ENCODE peak calls at places on chromosome 12, in seven cellular contexts. Y is tibial nerve, L is ovary, V is K562, A is sigmoid colon, J is stomach, Q is A549. I is an unnamed sample.
A peak's percentile ranks its signal among the peaks of the same experiment; 100 is the strongest.

GRCh38 chr12:20212036-20212435 is 156.3 kb upstream of the PDE3A start:
- DNase-seq in V (no peak), A (no peak), J (no peak), L (no peak), Y (no peak), Q (no peak), I (no peak)

GRCh38 chr12:13386269-13387039 is 189.9 kb downstream of the EMP1 start:
- DNase-seq in A (no peak), Y (no peak), V (no peak), J (no peak), L (no peak), Q (no peak), I (no peak)

GRCh38 chr12:71626098-71626497 is 37.5 kb downstream of the ZFC3H1 start:
- DNase-seq in L (no peak), Y (no peak), Q (no peak), J (no peak), V (no peak), A (no peak), I (no peak)

GRCh38 chr12:34625116-34625515 is 602.8 kb downstream of the ALG10 start:
- DNase-seq in Q (no peak), A (no peak), J (no peak), Y (no peak), L (no peak), V (no peak), I (no peak)

GRCh38 chr12:102423447-102423846 is 56.9 kb downstream of the IGF1 start:
- DNase-seq in J (no peak), L (no peak), Y (no peak), A (no peak), V (no peak), Q (no peak), I (no peak)

GRCh38 chr12:114547636-114548035 is 136.3 kb downstream of the TBX3 start:
- DNase-seq in J (no peak), Y (no peak), V (no peak), L (no peak), A (no peak), Q (no peak), I (no peak)

GRCh38 chr12:42234970-42235369 is 3.1 kb downstream of the YAF2 start:
- DNase-seq in A (no peak), J (no peak), Q (no peak), V (no peak), Y (no peak), L (no peak), I (no peak)

GRCh38 chr12:104938371-104938770 is 19.7 kb downstream of the SLC41A2 start:
- DNase-seq in V (no peak), Y (no peak), J (no peak), A (no peak), L (no peak), Q (no peak), I (no peak)

GRCh38 chr12:71070416-71071155 is 87.2 kb downstream of the TSPAN8 start:
- DNase-seq in Y (no peak), V (no peak), J (no peak), A (no peak), L (no peak), Q (no peak), I (no peak)

GRCh38 chr12:6613015-6613775 is 6.0 kb upstream of the CHD4 start:
- DNase-seq in Y (peak; percentile 75), Q (no peak), J (peak; percentile 79), L (peak; percentile 94), V (peak; percentile 82), A (peak; percentile 94), I (peak; percentile 86)

GRCh38 chr12:104958009-104958945 is at the start of gene SLC41A2:
- DNase-seq in V (peak; percentile 87), Q (peak; percentile 93), L (peak; percentile 84), J (peak; percentile 88), Y (peak; percentile 45), A (peak; percentile 91), I (peak; percentile 88)

GRCh38 chr12:91813701-91814100 is 331.9 kb downstream of the BTG1 start:
- DNase-seq in L (no peak), V (no peak), J (no peak), Q (no peak), Y (no peak), A (no peak), I (no peak)

GRCh38 chr12:9406564-9407424 is 198.6 kb upstream of the PZP start:
- DNase-seq in L (no peak), Y (no peak), A (no peak), J (no peak), Q (no peak), V (no peak), I (no peak)

GRCh38 chr12:6323340-6323994 is 13.0 kb downstream of the PLEKHG6 start:
- DNase-seq in A (peak; percentile 89), Q (peak; percentile 88), J (peak; percentile 42), L (no peak), Y (no peak), V (peak; percentile 73), I (no peak)

GRCh38 chr12:130872179-130873096 is 572 bp downstream of the RAN start:
- DNase-seq in L (peak; percentile 48), A (peak; percentile 66), Y (no peak), J (peak; percentile 38), Q (peak; percentile 46), V (peak; percentile 62), I (peak; percentile 37)

GRCh38 chr12:71799105-71799504 is 40.5 kb upstream of the TBC1D15 start:
- DNase-seq in Q (no peak), V (no peak), Y (no peak), A (no peak), L (no peak), J (no peak), I (no peak)

GRCh38 chr12:41932470-41932991 is 212.1 kb downstream of the GXYLT1 start:
- DNase-seq in J (peak; percentile 63), Q (no peak), Y (peak; percentile 26), V (peak; percentile 43), A (peak; percentile 72), L (peak; percentile 71), I (peak; percentile 28)

GRCh38 chr12:2944401-2945047 is 14.7 kb upstream of the TEAD4 start:
- DNase-seq in Q (peak; percentile 52), Y (no peak), J (peak; percentile 72), A (peak; percentile 66), L (peak; percentile 72), V (peak; percentile 60), I (peak; percentile 63)

GRCh38 chr12:31491819-31492598 is 98.9 kb downstream of the DENND5B start:
- DNase-seq in Q (peak; percentile 29), A (no peak), L (no peak), V (no peak), J (no peak), Y (no peak), I (no peak)

GRCh38 chr12:128627659-128628058 is 196.1 kb downstream of the SLC15A4 start:
- DNase-seq in Q (no peak), V (no peak), L (no peak), Y (no peak), J (no peak), A (no peak), I (no peak)

GRCh38 chr12:14773685-14774073 is 29.6 kb downstream of the WBP11 start:
- DNase-seq in Q (peak; percentile 31), L (peak; percentile 56), V (no peak), Y (no peak), A (no peak), J (no peak), I (no peak)

GRCh38 chr12:33476058-33476457 is 36.4 kb upstream of the SYT10 start:
- DNase-seq in Y (no peak), Q (no peak), L (no peak), A (no peak), J (no peak), V (no peak), I (no peak)

GRCh38 chr12:75779891-75780501 is 251.6 kb downstream of the PHLDA1 start:
- DNase-seq in Q (no peak), V (no peak), J (no peak), L (no peak), A (no peak), Y (no peak), I (no peak)

GRCh38 chr12:75771023-75771422 is 259.6 kb upstream of the KRR1 start:
- DNase-seq in Y (no peak), V (no peak), J (no peak), Q (no peak), L (no peak), A (no peak), I (no peak)

DNA sequence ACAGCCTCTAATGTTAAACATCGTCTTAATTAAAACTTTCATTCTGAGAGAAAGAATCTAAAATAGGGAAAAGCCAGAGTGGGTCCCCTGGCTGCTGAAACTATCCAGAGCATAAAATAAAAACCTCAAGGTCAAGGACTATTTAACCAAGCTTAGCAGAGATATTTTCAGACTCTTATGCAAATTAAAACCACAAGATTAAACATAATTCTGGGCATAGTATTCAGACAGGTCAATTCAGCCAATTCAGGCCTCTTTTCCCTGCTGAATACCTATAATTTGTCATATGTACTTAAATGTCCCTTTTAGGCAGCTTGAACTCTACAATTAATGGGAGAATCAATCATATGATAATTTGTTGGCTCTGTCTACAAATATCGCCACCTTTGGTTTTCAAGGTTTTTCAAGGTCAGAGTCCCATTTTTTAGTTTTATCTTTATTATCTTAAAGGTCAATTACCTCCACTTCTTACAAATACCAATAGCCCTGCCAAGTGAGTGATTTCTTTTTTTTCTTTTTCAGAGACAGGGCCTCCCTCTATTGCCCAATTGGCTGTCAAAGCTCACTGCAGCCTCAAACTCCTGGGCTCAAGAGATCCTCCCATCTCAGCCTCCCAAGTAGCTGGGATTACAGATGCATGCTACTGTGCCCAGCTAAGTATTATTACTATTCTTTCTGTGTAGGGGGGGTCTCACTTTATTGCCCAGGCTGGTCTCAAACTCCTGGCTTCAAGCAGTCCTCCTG is 257.1 kb downstream of the PHLDA1 start:
- DNase-seq in Y (no peak), L (no peak), Q (no peak), V (no peak), A (no peak), J (no peak), I (no peak)
- H3K27ac ChIP-seq in Y (no peak overlapping the region), L (peak overlapping the region; percentile 11), Q (peak overlapping the region; percentile 77), V (no peak overlapping the region), A (no peak overlapping the region), J (peak overlapping the region; percentile 50), I (no peak overlapping the region)

GRCh38 chr12:121159467-121160307 is 27.0 kb downstream of the P2RX7 start:
- DNase-seq in L (no peak), J (no peak), A (no peak), Y (no peak), V (no peak), Q (no peak), I (no peak)
- TF ChIP-seq EP300 in L (no peak), J (no peak), A (no peak), Y (no peak), V (no peak), Q (no peak), I (no peak)

DNA sequence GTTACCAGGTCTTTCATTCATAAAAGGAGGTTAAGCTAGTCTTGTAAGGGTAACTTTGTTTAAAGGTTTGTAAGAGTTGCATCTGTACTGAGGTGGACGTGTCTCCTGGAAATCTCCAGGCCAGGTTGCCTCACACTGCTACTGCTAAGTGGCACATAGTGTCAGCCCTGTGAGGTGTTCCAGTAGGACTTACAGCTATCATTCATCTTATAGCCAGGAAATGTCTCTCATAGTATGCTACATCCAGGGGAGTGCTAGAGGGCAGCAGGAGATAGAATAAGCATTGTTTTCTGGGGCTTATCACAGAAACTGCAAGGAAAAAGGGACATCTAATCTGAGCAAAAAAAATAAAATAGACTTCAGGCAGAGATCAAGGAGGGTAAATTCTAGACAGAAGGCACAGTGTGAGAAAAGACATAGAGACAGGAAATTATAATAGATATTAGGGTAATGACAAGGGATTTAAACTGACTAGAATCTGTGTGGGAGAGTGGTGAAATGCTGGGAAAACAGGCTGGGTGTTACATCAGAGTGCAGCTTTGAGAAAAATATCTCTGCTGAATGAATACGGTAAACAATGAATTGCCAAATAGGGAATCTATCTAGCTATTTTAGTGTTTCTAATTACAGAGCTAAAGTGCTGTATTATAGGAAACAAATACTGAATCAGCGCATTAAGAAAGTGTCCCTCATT is 205.0 kb upstream of the ABCD2 start:
- DNase-seq in V (no peak), L (no peak), Y (no peak), J (no peak), A (no peak), Q (no peak), I (no peak)
- TF ChIP-seq CTCF in V (peak; percentile 14), L (no peak), Y (no peak), J (no peak), A (no peak), Q (no peak), I (no peak)

GRCh38 chr12:82019533-82019932 is 260.4 kb upstream of the PPFIA2 start:
- DNase-seq in L (no peak), Q (no peak), A (no peak), V (no peak), J (no peak), Y (no peak), I (no peak)
- H3K27ac ChIP-seq in L (no peak overlapping the region), Q (no peak overlapping the region), A (no peak overlapping the region), V (no peak overlapping the region), J (no peak overlapping the region), Y (no peak overlapping the region), I (no peak overlapping the region)

I was measured in transverse colon.